ENCODE peak calls at places on chromosome 11, in nine cellular contexts. One of them, this sample, is unnamed.

GRCh38 chr11:2510626-2511402 is 66.0 kb downstream of the KCNQ1 start:
- DNase-seq in RWPE1: no peak
- DNase-seq in A549: no peak
- DNase-seq in nephron progenitor cell: no peak
- DNase-seq in stimulated activated CD4-positive, alpha-beta T cell treated with anti-CD3 and anti-CD28 coated beads, Interleukin-12 subunit alpha, Interleukin-12 subunit beta, amount 100 ng/mL, for 48 hours: no peak
- DNase-seq in uterus: peak
- DNase-seq in HT1080: no peak
- DNase-seq in activated CD4-positive, alpha-beta T cell treated with anti-CD3 and anti-CD28 coated beads, Interleukin-2, amount 50 U/mL, for 48 hours: no peak
- DNase-seq in osteocyte: peak
- DNase-seq in this sample: no peak

GRCh38 chr11:57072640-57073039 is 83.9 kb downstream of the OR5AK2 start:
- DNase-seq in activated CD4-positive, alpha-beta T cell treated with anti-CD3 and anti-CD28 coated beads, Interleukin-2, amount 50 U/mL, for 48 hours: no peak
- DNase-seq in A549: peak
- DNase-seq in RWPE1: peak
- DNase-seq in uterus: no peak
- DNase-seq in nephron progenitor cell: no peak
- DNase-seq in HT1080: peak
- DNase-seq in osteocyte: no peak
- DNase-seq in stimulated activated CD4-positive, alpha-beta T cell treated with anti-CD3 and anti-CD28 coated beads, Interleukin-12 subunit alpha, Interleukin-12 subunit beta, amount 100 ng/mL, for 48 hours: no peak
- DNase-seq in this sample: no peak

GRCh38 chr11:119375629-119376196 is 5.8 kb downstream of the USP2 start:
- DNase-seq in nephron progenitor cell: no peak
- DNase-seq in HT1080: no peak
- DNase-seq in A549: no peak
- DNase-seq in RWPE1: no peak
- DNase-seq in osteocyte: no peak
- DNase-seq in stimulated activated CD4-positive, alpha-beta T cell treated with anti-CD3 and anti-CD28 coated beads, Interleukin-12 subunit alpha, Interleukin-12 subunit beta, amount 100 ng/mL, for 48 hours: no peak
- DNase-seq in uterus: peak
- DNase-seq in activated CD4-positive, alpha-beta T cell treated with anti-CD3 and anti-CD28 coated beads, Interleukin-2, amount 50 U/mL, for 48 hours: no peak
- DNase-seq in this sample: no peak

GRCh38 chr11:116976941-116977570 is 121.2 kb downstream of the SIK3 start:
- DNase-seq in stimulated activated CD4-positive, alpha-beta T cell treated with anti-CD3 and anti-CD28 coated beads, Interleukin-12 subunit alpha, Interleukin-12 subunit beta, amount 100 ng/mL, for 48 hours: no peak
- DNase-seq in nephron progenitor cell: no peak
- DNase-seq in activated CD4-positive, alpha-beta T cell treated with anti-CD3 and anti-CD28 coated beads, Interleukin-2, amount 50 U/mL, for 48 hours: no peak
- DNase-seq in HT1080: no peak
- DNase-seq in RWPE1: no peak
- DNase-seq in osteocyte: no peak
- DNase-seq in A549: no peak
- DNase-seq in uterus: no peak
- DNase-seq in this sample: no peak

GRCh38 chr11:114026355-114026754 is 33.2 kb upstream of the ZBTB16 start:
- DNase-seq in nephron progenitor cell: no peak
- DNase-seq in uterus: no peak
- DNase-seq in RWPE1: no peak
- DNase-seq in activated CD4-positive, alpha-beta T cell treated with anti-CD3 and anti-CD28 coated beads, Interleukin-2, amount 50 U/mL, for 48 hours: peak
- DNase-seq in osteocyte: no peak
- DNase-seq in HT1080: peak
- DNase-seq in stimulated activated CD4-positive, alpha-beta T cell treated with anti-CD3 and anti-CD28 coated beads, Interleukin-12 subunit alpha, Interleukin-12 subunit beta, amount 100 ng/mL, for 48 hours: no peak
- DNase-seq in A549: no peak
- DNase-seq in this sample: peak

GRCh38 chr11:33893711-33894401 is 2.0 kb upstream of the LMO2 start:
- DNase-seq in activated CD4-positive, alpha-beta T cell treated with anti-CD3 and anti-CD28 coated beads, Interleukin-2, amount 50 U/mL, for 48 hours: peak
- DNase-seq in stimulated activated CD4-positive, alpha-beta T cell treated with anti-CD3 and anti-CD28 coated beads, Interleukin-12 subunit alpha, Interleukin-12 subunit beta, amount 100 ng/mL, for 48 hours: peak
- DNase-seq in RWPE1: no peak
- DNase-seq in HT1080: peak
- DNase-seq in A549: no peak
- DNase-seq in uterus: no peak
- DNase-seq in osteocyte: no peak
- DNase-seq in nephron progenitor cell: no peak
- DNase-seq in this sample: peak

GRCh38 chr11:120612363-120613263 is 101.1 kb downstream of the GRIK4 start:
- DNase-seq in HT1080: peak
- DNase-seq in RWPE1: no peak
- DNase-seq in uterus: no peak
- DNase-seq in A549: peak
- DNase-seq in osteocyte: no peak
- DNase-seq in stimulated activated CD4-positive, alpha-beta T cell treated with anti-CD3 and anti-CD28 coated beads, Interleukin-12 subunit alpha, Interleukin-12 subunit beta, amount 100 ng/mL, for 48 hours: no peak
- DNase-seq in nephron progenitor cell: no peak
- DNase-seq in activated CD4-positive, alpha-beta T cell treated with anti-CD3 and anti-CD28 coated beads, Interleukin-2, amount 50 U/mL, for 48 hours: no peak
- DNase-seq in this sample: no peak

GRCh38 chr11:12864316-12865156 is 144.6 kb upstream of the RASSF10 start:
- DNase-seq in RWPE1: peak
- DNase-seq in uterus: no peak
- DNase-seq in osteocyte: no peak
- DNase-seq in HT1080: peak
- DNase-seq in A549: no peak
- DNase-seq in nephron progenitor cell: no peak
- DNase-seq in stimulated activated CD4-positive, alpha-beta T cell treated with anti-CD3 and anti-CD28 coated beads, Interleukin-12 subunit alpha, Interleukin-12 subunit beta, amount 100 ng/mL, for 48 hours: no peak
- DNase-seq in activated CD4-positive, alpha-beta T cell treated with anti-CD3 and anti-CD28 coated beads, Interleukin-2, amount 50 U/mL, for 48 hours: no peak
- DNase-seq in this sample: no peak

GRCh38 chr11:35138949-35139881 is at the start of gene CD44:
- DNase-seq in stimulated activated CD4-positive, alpha-beta T cell treated with anti-CD3 and anti-CD28 coated beads, Interleukin-12 subunit alpha, Interleukin-12 subunit beta, amount 100 ng/mL, for 48 hours: no peak
- DNase-seq in activated CD4-positive, alpha-beta T cell treated with anti-CD3 and anti-CD28 coated beads, Interleukin-2, amount 50 U/mL, for 48 hours: peak
- DNase-seq in nephron progenitor cell: peak
- DNase-seq in osteocyte: peak
- DNase-seq in A549: peak
- DNase-seq in uterus: peak
- DNase-seq in HT1080: peak
- DNase-seq in RWPE1: peak
- DNase-seq in this sample: no peak

GRCh38 chr11:64344160-64344559 is 4.2 kb downstream of the CCDC88B start:
- DNase-seq in A549: no peak
- DNase-seq in HT1080: no peak
- DNase-seq in stimulated activated CD4-positive, alpha-beta T cell treated with anti-CD3 and anti-CD28 coated beads, Interleukin-12 subunit alpha, Interleukin-12 subunit beta, amount 100 ng/mL, for 48 hours: no peak
- DNase-seq in uterus: no peak
- DNase-seq in RWPE1: no peak
- DNase-seq in activated CD4-positive, alpha-beta T cell treated with anti-CD3 and anti-CD28 coated beads, Interleukin-2, amount 50 U/mL, for 48 hours: no peak
- DNase-seq in nephron progenitor cell: no peak
- DNase-seq in osteocyte: no peak
- DNase-seq in this sample: no peak

GRCh38 chr11:32659672-32660071 is 76.0 kb downstream of the EIF3M start:
- DNase-seq in uterus: no peak
- DNase-seq in RWPE1: peak
- DNase-seq in stimulated activated CD4-positive, alpha-beta T cell treated with anti-CD3 and anti-CD28 coated beads, Interleukin-12 subunit alpha, Interleukin-12 subunit beta, amount 100 ng/mL, for 48 hours: no peak
- DNase-seq in A549: no peak
- DNase-seq in HT1080: peak
- DNase-seq in osteocyte: no peak
- DNase-seq in activated CD4-positive, alpha-beta T cell treated with anti-CD3 and anti-CD28 coated beads, Interleukin-2, amount 50 U/mL, for 48 hours: no peak
- DNase-seq in nephron progenitor cell: no peak
- DNase-seq in this sample: no peak